ENCODE peak calls at places on chromosomes 11 and 22, in seven cellular contexts. One of them, this sample, is unnamed. For H3K4me1 and H3K9me3, the result is how much of the 10 kb centered on the place peaks cover.

GRCh38 chr11:130634981-130635473 is 186.6 kb downstream of the ADAMTS15 start:
- DNase-seq in ovary: no peak
- DNase-seq in right cardiac atrium: peak
- DNase-seq in CD8-positive, alpha-beta T cell: no peak
- DNase-seq in GM23248: peak
- DNase-seq in left lung: no peak
- DNase-seq in pancreas: no peak
- DNase-seq in this sample: peak

GRCh38 chr22:25896098-25896497 is 154.1 kb downstream of the MYO18B start:
- DNase-seq in ovary: no peak
- DNase-seq in right cardiac atrium: no peak
- DNase-seq in CD8-positive, alpha-beta T cell: no peak
- DNase-seq in GM23248: no peak
- DNase-seq in left lung: no peak
- DNase-seq in pancreas: no peak
- DNase-seq in this sample: no peak

GRCh38 chr11:57467508-57468157 is 7.3 kb downstream of the RTN4RL2 start:
- DNase-seq in ovary: no peak
- DNase-seq in right cardiac atrium: no peak
- DNase-seq in CD8-positive, alpha-beta T cell: no peak
- DNase-seq in GM23248: no peak
- DNase-seq in left lung: no peak
- DNase-seq in pancreas: no peak
- DNase-seq in this sample: no peak

GRCh38 chr11:119417726-119418540 is 5.0 kb downstream of the THY1 start:
- DNase-seq in ovary: no peak
- DNase-seq in right cardiac atrium: no peak
- DNase-seq in CD8-positive, alpha-beta T cell: no peak
- DNase-seq in GM23248: peak
- DNase-seq in left lung: no peak
- DNase-seq in pancreas: no peak
- DNase-seq in this sample: no peak

GRCh38 chr22:49514656-49515055 is 313.0 kb downstream of the BRD1 start:
- DNase-seq in ovary: no peak
- DNase-seq in right cardiac atrium: no peak
- DNase-seq in CD8-positive, alpha-beta T cell: no peak
- DNase-seq in GM23248: no peak
- DNase-seq in left lung: no peak
- DNase-seq in pancreas: no peak
- DNase-seq in this sample: no peak

GRCh38 chr11:2108675-2109481 is 30.3 kb downstream of the IGF2 start:
- DNase-seq in ovary: no peak
- DNase-seq in right cardiac atrium: peak
- DNase-seq in CD8-positive, alpha-beta T cell: no peak
- DNase-seq in GM23248: no peak
- DNase-seq in left lung: no peak
- DNase-seq in pancreas: no peak
- DNase-seq in this sample: peak

GRCh38 chr11:14904745-14905103 is 12.7 kb upstream of the CYP2R1 start:
- DNase-seq in ovary: peak
- DNase-seq in right cardiac atrium: peak
- DNase-seq in CD8-positive, alpha-beta T cell: peak
- DNase-seq in GM23248: peak
- DNase-seq in left lung: peak
- DNase-seq in pancreas: peak
- DNase-seq in this sample: peak

GRCh38 chr11:16204261-16204660 is 152.1 kb downstream of the SOX6 start:
- DNase-seq in ovary: no peak
- DNase-seq in right cardiac atrium: no peak
- DNase-seq in CD8-positive, alpha-beta T cell: no peak
- DNase-seq in GM23248: no peak
- DNase-seq in left lung: no peak
- DNase-seq in pancreas: no peak
- DNase-seq in this sample: no peak

GRCh38 chr11:114253771-114254170 is 42.4 kb upstream of the NNMT start:
- DNase-seq in ovary: no peak
- DNase-seq in right cardiac atrium: no peak
- DNase-seq in CD8-positive, alpha-beta T cell: no peak
- DNase-seq in GM23248: no peak
- DNase-seq in left lung: no peak
- DNase-seq in pancreas: no peak
- DNase-seq in this sample: no peak

GRCh38 chr11:46106530-46107407 is 14.5 kb downstream of the PHF21A start:
- DNase-seq in ovary: no peak
- DNase-seq in right cardiac atrium: no peak
- DNase-seq in CD8-positive, alpha-beta T cell: no peak
- DNase-seq in GM23248: peak
- DNase-seq in left lung: no peak
- DNase-seq in pancreas: no peak
- DNase-seq in this sample: no peak

GRCh38 chr11:12279672-12280108 is 97.7 kb upstream of the PARVA start:
- DNase-seq in ovary: no peak
- DNase-seq in right cardiac atrium: no peak
- DNase-seq in CD8-positive, alpha-beta T cell: no peak
- DNase-seq in GM23248: no peak
- DNase-seq in left lung: no peak
- DNase-seq in pancreas: no peak
- DNase-seq in this sample: no peak

GRCh38 chr11:79390477-79390876 is 50.4 kb downstream of the TENM4 start:
- DNase-seq in ovary: no peak
- DNase-seq in right cardiac atrium: no peak
- DNase-seq in CD8-positive, alpha-beta T cell: no peak
- DNase-seq in GM23248: no peak
- DNase-seq in left lung: no peak
- DNase-seq in pancreas: no peak
- DNase-seq in this sample: no peak

GRCh38 chr11:61955031-61955415 is 4.9 kb downstream of the BEST1 start:
- DNase-seq in ovary: peak
- DNase-seq in right cardiac atrium: peak
- DNase-seq in CD8-positive, alpha-beta T cell: no peak
- DNase-seq in GM23248: peak
- DNase-seq in left lung: peak
- DNase-seq in pancreas: no peak
- DNase-seq in this sample: peak

GRCh38 chr11:92314499-92314898 is 89.9 kb downstream of the FAT3 start:
- DNase-seq in ovary: no peak
- DNase-seq in right cardiac atrium: no peak
- DNase-seq in CD8-positive, alpha-beta T cell: no peak
- DNase-seq in GM23248: peak
- DNase-seq in left lung: no peak
- DNase-seq in pancreas: no peak
- DNase-seq in this sample: peak

GRCh38 chr22:40408718-40409612 is 38.6 kb downstream of the SGSM3 start:
- DNase-seq in ovary: no peak
- DNase-seq in right cardiac atrium: no peak
- DNase-seq in CD8-positive, alpha-beta T cell: no peak
- DNase-seq in GM23248: no peak
- DNase-seq in left lung: peak
- DNase-seq in pancreas: no peak
- DNase-seq in this sample: peak

GRCh38 chr11:1177020-1177770 is 19.4 kb downstream of the MUC5AC start:
- DNase-seq in ovary: no peak
- DNase-seq in right cardiac atrium: peak
- DNase-seq in CD8-positive, alpha-beta T cell: no peak
- DNase-seq in GM23248: no peak
- DNase-seq in left lung: no peak
- DNase-seq in pancreas: no peak
- DNase-seq in this sample: peak

GRCh38 chr11:10564030-10564429 is 4.4 kb downstream of the LYVE1 start:
- DNase-seq in ovary: no peak
- DNase-seq in right cardiac atrium: no peak
- DNase-seq in CD8-positive, alpha-beta T cell: no peak
- DNase-seq in GM23248: no peak
- DNase-seq in left lung: no peak
- DNase-seq in pancreas: no peak
- DNase-seq in this sample: no peak

GRCh38 chr11:122850076-122850631 is 11.9 kb downstream of the CRTAM start:
- DNase-seq in ovary: no peak
- DNase-seq in right cardiac atrium: no peak
- DNase-seq in CD8-positive, alpha-beta T cell: peak
- DNase-seq in GM23248: peak
- DNase-seq in left lung: no peak
- DNase-seq in pancreas: no peak
- DNase-seq in this sample: no peak

GRCh38 chr11:106234794-106235193 is 157.3 kb downstream of the AASDHPPT start:
- DNase-seq in ovary: no peak
- DNase-seq in right cardiac atrium: no peak
- DNase-seq in CD8-positive, alpha-beta T cell: no peak
- DNase-seq in GM23248: no peak
- DNase-seq in left lung: no peak
- DNase-seq in pancreas: no peak
- DNase-seq in this sample: no peak

GRCh38 chr22:24466831-24467249 is 28.3 kb upstream of the UPB1 start:
- DNase-seq in ovary: peak
- DNase-seq in right cardiac atrium: no peak
- DNase-seq in CD8-positive, alpha-beta T cell: no peak
- DNase-seq in GM23248: peak
- DNase-seq in left lung: no peak
- DNase-seq in pancreas: no peak
- DNase-seq in this sample: peak

GRCh38 chr22:41217553-41218157 is 12.5 kb downstream of the L3MBTL2 start:
- DNase-seq in ovary: peak
- DNase-seq in right cardiac atrium: peak
- DNase-seq in CD8-positive, alpha-beta T cell: peak
- DNase-seq in GM23248: peak
- DNase-seq in left lung: peak
- DNase-seq in pancreas: no peak
- DNase-seq in this sample: peak

GRCh38 chr11:111370902-111371578 is 8.0 kb downstream of the POU2AF1 start:
- DNase-seq in ovary: no peak
- DNase-seq in right cardiac atrium: no peak
- DNase-seq in CD8-positive, alpha-beta T cell: no peak
- DNase-seq in GM23248: no peak
- DNase-seq in left lung: no peak
- DNase-seq in pancreas: no peak
- DNase-seq in this sample: no peak
- H3K4me3 ChIP-seq in ovary: no peak
- H3K4me3 ChIP-seq in right cardiac atrium: no peak
- H3K4me3 ChIP-seq in CD8-positive, alpha-beta T cell: no peak
- H3K4me3 ChIP-seq in GM23248: no peak
- H3K4me3 ChIP-seq in left lung: no peak
- H3K4me3 ChIP-seq in pancreas: no peak
- H3K4me3 ChIP-seq in this sample: no peak

GRCh38 chr11:96259053-96259837 is 83.8 kb downstream of the MAML2 start:
- DNase-seq in ovary: no peak
- DNase-seq in right cardiac atrium: no peak
- DNase-seq in CD8-positive, alpha-beta T cell: no peak
- DNase-seq in GM23248: peak
- DNase-seq in left lung: no peak
- DNase-seq in pancreas: no peak
- DNase-seq in this sample: no peak

GRCh38 chr11:96260526-96260925 is 82.5 kb downstream of the MAML2 start:
- DNase-seq in ovary: no peak
- DNase-seq in right cardiac atrium: no peak
- DNase-seq in CD8-positive, alpha-beta T cell: no peak
- DNase-seq in GM23248: peak
- DNase-seq in left lung: no peak
- DNase-seq in pancreas: no peak
- DNase-seq in this sample: no peak

GRCh38 chr11:96257972-96258951 is 84.7 kb downstream of the MAML2 start:
- DNase-seq in ovary: no peak
- DNase-seq in right cardiac atrium: no peak
- DNase-seq in CD8-positive, alpha-beta T cell: peak
- DNase-seq in GM23248: peak
- DNase-seq in left lung: no peak
- DNase-seq in pancreas: no peak
- DNase-seq in this sample: no peak

GRCh38 chr11:96257036-96257435 is 86.0 kb downstream of the MAML2 start:
- DNase-seq in ovary: no peak
- DNase-seq in right cardiac atrium: no peak
- DNase-seq in CD8-positive, alpha-beta T cell: no peak
- DNase-seq in GM23248: no peak
- DNase-seq in left lung: no peak
- DNase-seq in pancreas: no peak
- DNase-seq in this sample: no peak

DNA sequence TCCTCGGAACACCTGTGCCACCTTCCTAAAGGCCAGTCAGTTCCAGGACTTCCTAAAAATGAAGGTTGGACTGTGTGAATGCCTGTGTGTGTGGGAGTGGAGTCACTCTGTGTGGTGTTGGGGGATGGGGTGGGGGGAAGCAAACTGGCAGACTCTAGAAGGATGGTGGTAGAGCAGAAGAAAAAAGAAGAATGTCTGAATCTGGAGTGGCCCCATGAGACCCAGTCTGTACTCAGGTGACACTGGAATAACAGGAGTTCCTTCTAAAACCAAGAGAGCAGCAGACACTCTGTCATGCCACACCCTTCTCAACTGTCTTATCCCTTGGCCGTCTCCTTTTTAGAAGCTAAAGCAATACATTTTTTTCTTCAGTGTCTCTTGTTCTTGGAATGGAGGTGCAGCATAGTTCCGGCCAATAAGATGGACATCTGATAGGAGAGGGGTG is 82.9 kb downstream of the MAML2 start:
- DNase-seq in ovary: no peak
- DNase-seq in right cardiac atrium: no peak
- DNase-seq in CD8-positive, alpha-beta T cell: no peak
- DNase-seq in GM23248: no peak
- DNase-seq in left lung: no peak
- DNase-seq in pancreas: no peak
- DNase-seq in this sample: no peak
- H3K4me1 ChIP-seq in ovary: under half
- H3K4me1 ChIP-seq in right cardiac atrium: under half
- H3K4me1 ChIP-seq in CD8-positive, alpha-beta T cell: half or more
- H3K4me1 ChIP-seq in GM23248: half or more
- H3K4me1 ChIP-seq in left lung: under half
- H3K4me1 ChIP-seq in pancreas: under half
- H3K4me1 ChIP-seq in this sample: under half

DNA sequence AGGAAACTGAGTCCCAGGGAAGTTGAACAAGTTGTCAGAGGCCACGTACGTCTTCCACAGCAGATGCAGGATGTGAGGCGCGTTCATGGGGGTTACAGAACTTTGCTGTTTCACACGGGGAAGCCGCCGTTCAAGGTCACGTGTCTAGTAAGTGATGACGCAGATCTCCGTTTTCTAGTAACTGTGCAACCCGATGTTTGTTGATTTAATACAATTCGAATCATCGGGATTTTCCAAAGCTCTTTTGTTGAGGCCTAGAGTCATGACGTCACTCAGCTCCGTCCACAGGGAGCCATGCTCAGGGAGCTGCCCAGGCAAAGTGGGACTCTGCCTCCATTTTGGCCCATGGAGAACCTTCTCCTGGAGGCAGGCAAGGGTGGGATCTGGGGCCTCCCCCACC is 1121.8 kb downstream of the TBC1D22A start:
- DNase-seq in ovary: no peak
- DNase-seq in right cardiac atrium: no peak
- DNase-seq in CD8-positive, alpha-beta T cell: no peak
- DNase-seq in GM23248: no peak
- DNase-seq in left lung: no peak
- DNase-seq in pancreas: no peak
- DNase-seq in this sample: no peak
- H3K9me3 ChIP-seq in ovary: under half
- H3K9me3 ChIP-seq in right cardiac atrium: under half
- H3K9me3 ChIP-seq in CD8-positive, alpha-beta T cell: under half
- H3K9me3 ChIP-seq in GM23248: under half
- H3K9me3 ChIP-seq in left lung: under half
- H3K9me3 ChIP-seq in pancreas: under half
- H3K9me3 ChIP-seq in this sample: under half

DNA sequence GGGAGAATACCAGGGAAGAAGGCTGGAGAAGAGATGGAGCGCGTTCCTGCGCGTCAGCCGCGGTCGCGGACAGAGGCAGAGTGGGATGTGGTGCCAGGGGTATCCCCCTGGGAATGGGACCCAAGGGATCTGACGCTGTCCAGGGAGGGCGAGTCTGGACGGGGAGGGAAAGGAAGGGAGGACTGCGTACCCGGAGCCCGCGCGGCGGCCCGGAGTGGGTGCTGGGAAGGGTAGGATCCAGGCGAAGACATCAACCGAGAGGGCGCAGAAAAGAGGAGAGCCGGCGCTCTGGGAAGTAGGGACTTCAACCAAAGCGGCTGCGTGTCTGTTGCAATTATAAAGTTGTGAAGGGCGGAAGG is 744 bp downstream of the C11orf87 start:
- DNase-seq in ovary: no peak
- DNase-seq in right cardiac atrium: no peak
- DNase-seq in CD8-positive, alpha-beta T cell: no peak
- DNase-seq in GM23248: peak
- DNase-seq in left lung: no peak
- DNase-seq in pancreas: no peak
- DNase-seq in this sample: no peak
- H3K4me3 ChIP-seq in ovary: no peak
- H3K4me3 ChIP-seq in right cardiac atrium: peak
- H3K4me3 ChIP-seq in CD8-positive, alpha-beta T cell: no peak
- H3K4me3 ChIP-seq in GM23248: peak
- H3K4me3 ChIP-seq in left lung: no peak
- H3K4me3 ChIP-seq in pancreas: peak
- H3K4me3 ChIP-seq in this sample: no peak